ENCODE peak calls at places on chromosome 3, in ten cellular contexts. F, Y, H, N, E, K, D, C, S and G are unnamed samples.

GRCh38 chr3:43531835-43532234 is 90.0 kb downstream of the ANO10 start:
- DNase-seq in Y (peak), D (no peak), N (no peak), K (peak), F (no peak), E (no peak), S (no peak), H (no peak), C (no peak), G (no peak)

GRCh38 chr3:78878011-78878410 is 889.8 kb downstream of the ROBO1 start:
- DNase-seq in Y (no peak), H (no peak), N (no peak), S (no peak), E (no peak), D (no peak), K (no peak), F (no peak), C (no peak), G (no peak)

GRCh38 chr3:146375214-146375613 is 94.1 kb downstream of the PLSCR2 start:
- DNase-seq in E (no peak), N (no peak), H (no peak), C (no peak), F (no peak), D (no peak), Y (no peak), K (no peak), S (no peak), G (no peak)

GRCh38 chr3:46925585-46925934 is 48.0 kb downstream of the PTH1R start:
- DNase-seq in H (no peak), Y (no peak), C (no peak), F (peak), S (no peak), K (no peak), N (no peak), D (peak), E (peak), G (peak)

GRCh38 chr3:162628531-162628930 is 1131.9 kb downstream of the OTOL1 start:
- DNase-seq in S (no peak), D (no peak), E (no peak), H (no peak), K (no peak), N (no peak), F (no peak), Y (no peak), C (no peak), G (no peak)

GRCh38 chr3:123105201-123106189 is 38.7 kb downstream of the PDIA5 start:
- DNase-seq in H (no peak), E (no peak), K (no peak), F (no peak), Y (no peak), N (no peak), C (peak), S (no peak), D (no peak), G (no peak)

GRCh38 chr3:138767498-138768104 is 67.1 kb downstream of the PIK3CB start:
- DNase-seq in C (no peak), F (no peak), H (no peak), N (peak), Y (no peak), K (no peak), S (no peak), E (no peak), D (no peak), G (no peak)

GRCh38 chr3:172753125-172753524 is 2.6 kb downstream of the ECT2 start:
- DNase-seq in K (no peak), F (no peak), D (no peak), H (no peak), N (no peak), Y (no peak), C (no peak), E (no peak), S (no peak), G (no peak)

GRCh38 chr3:14383753-14384152 is 18.7 kb upstream of the SLC6A6 start:
- DNase-seq in F (no peak), D (no peak), K (no peak), E (no peak), H (no peak), N (no peak), C (no peak), S (no peak), Y (no peak), G (no peak)

GRCh38 chr3:121809249-121809648 is 25.6 kb downstream of the IQCB1 start:
- DNase-seq in F (no peak), N (no peak), H (no peak), E (no peak), D (no peak), Y (no peak), K (no peak), C (no peak), S (no peak), G (no peak)

GRCh38 chr3:14491396-14492190 is 48.5 kb downstream of the GRIP2 start:
- DNase-seq in N (no peak), S (no peak), K (no peak), E (no peak), F (no peak), C (no peak), Y (no peak), H (no peak), D (no peak), G (no peak)

GRCh38 chr3:31610700-31611275 is 78.1 kb downstream of the STT3B start:
- DNase-seq in E (no peak), D (no peak), H (no peak), N (no peak), K (peak), Y (peak), S (peak), F (no peak), C (no peak), G (no peak)

GRCh38 chr3:37740471-37740870 is 121.2 kb upstream of the CTDSPL start:
- DNase-seq in S (no peak), N (peak), H (no peak), D (no peak), F (no peak), Y (no peak), C (no peak), E (no peak), K (no peak), G (no peak)

GRCh38 chr3:186318135-186318534 is 43.9 kb downstream of the DGKG start:
- DNase-seq in S (no peak), N (no peak), K (no peak), Y (no peak), C (no peak), F (no peak), H (peak), E (no peak), D (no peak), G (no peak)

GRCh38 chr3:149401215-149401925 is 23.9 kb upstream of the TM4SF1 start:
- DNase-seq in N (no peak), F (no peak), Y (peak), E (no peak), S (peak), K (peak), H (no peak), C (no peak), D (no peak), G (no peak)

GRCh38 chr3:15495461-15496340 is 25.8 kb downstream of the COLQ start:
- DNase-seq in K (no peak), H (no peak), S (no peak), D (peak), C (no peak), N (no peak), E (no peak), Y (no peak), F (no peak), G (no peak)

GRCh38 chr3:13207975-13208705 is 134.9 kb upstream of the IQSEC1 start:
- DNase-seq in F (no peak), E (no peak), N (no peak), S (no peak), D (no peak), K (no peak), H (no peak), C (no peak), Y (no peak), G (peak)

GRCh38 chr3:35296533-35296932 is 342.8 kb upstream of the ARPP21 start:
- DNase-seq in E (no peak), Y (no peak), C (no peak), D (no peak), K (no peak), F (no peak), N (no peak), S (no peak), H (no peak), G (no peak)

GRCh38 chr3:132399054-132399929 is 18.0 kb upstream of the DNAJC13 start:
- DNase-seq in E (no peak), N (no peak), C (no peak), F (no peak), S (peak), K (peak), D (no peak), Y (peak), H (peak), G (no peak)

GRCh38 chr3:176939022-176939817 is 258.1 kb downstream of the TBL1XR1 start:
- DNase-seq in H (peak), D (peak), E (no peak), C (no peak), F (no peak), S (peak), N (no peak), Y (peak), K (peak), G (no peak)

GRCh38 chr3:50652709-50653108 is 22.0 kb upstream of the DOCK3 start:
- DNase-seq in C (peak), D (peak), S (no peak), E (peak), Y (peak), H (peak), F (peak), K (peak), N (no peak), G (no peak)

GRCh38 chr3:109835958-109836357 is 498.6 kb upstream of the DPPA4 start:
- DNase-seq in C (no peak), K (no peak), S (no peak), D (no peak), F (no peak), N (no peak), E (no peak), Y (no peak), H (no peak), G (no peak)

GRCh38 chr3:178967184-178967532 is 104.5 kb downstream of the ZMAT3 start:
- DNase-seq in S (no peak), H (no peak), C (no peak), F (no peak), N (no peak), D (no peak), E (peak), K (no peak), Y (no peak), G (no peak)
- H3K27ac ChIP-seq in S (no peak), H (no peak), C (no peak), F (no peak), N (no peak), D (peak), E (no peak), K (no peak), Y (no peak), G (no peak)

GRCh38 chr3:170179444-170179843 is 2.1 kb downstream of the PHC3 start:
- DNase-seq in D (no peak), S (no peak), E (no peak), K (no peak), Y (no peak), C (no peak), H (no peak), N (no peak), F (no peak), G (no peak)
- H3K4me3 ChIP-seq in D (no peak), S (peak), E (peak), K (peak), Y (peak), C (no peak), H (peak), N (peak), F (peak), G (peak)

GRCh38 chr3:169362261-169362660 is 301.3 kb downstream of the MECOM start:
- DNase-seq in N (no peak), K (peak), D (no peak), S (no peak), C (no peak), Y (no peak), F (no peak), E (peak), H (no peak), G (no peak)

GRCh38 chr3:169367016-169367415 is 296.5 kb downstream of the MECOM start:
- DNase-seq in C (no peak), S (no peak), E (no peak), Y (no peak), F (no peak), D (no peak), K (no peak), N (no peak), H (no peak), G (no peak)

GRCh38 chr3:169363318-169363717 is 300.2 kb downstream of the MECOM start:
- DNase-seq in K (no peak), N (no peak), E (no peak), C (no peak), D (no peak), S (no peak), H (no peak), F (no peak), Y (no peak), G (no peak)

GRCh38 chr3:169362872-169363271 is 300.6 kb downstream of the MECOM start:
- DNase-seq in N (no peak), S (no peak), C (no peak), E (no peak), K (no peak), D (no peak), H (no peak), Y (no peak), F (no peak), G (no peak)

DNA sequence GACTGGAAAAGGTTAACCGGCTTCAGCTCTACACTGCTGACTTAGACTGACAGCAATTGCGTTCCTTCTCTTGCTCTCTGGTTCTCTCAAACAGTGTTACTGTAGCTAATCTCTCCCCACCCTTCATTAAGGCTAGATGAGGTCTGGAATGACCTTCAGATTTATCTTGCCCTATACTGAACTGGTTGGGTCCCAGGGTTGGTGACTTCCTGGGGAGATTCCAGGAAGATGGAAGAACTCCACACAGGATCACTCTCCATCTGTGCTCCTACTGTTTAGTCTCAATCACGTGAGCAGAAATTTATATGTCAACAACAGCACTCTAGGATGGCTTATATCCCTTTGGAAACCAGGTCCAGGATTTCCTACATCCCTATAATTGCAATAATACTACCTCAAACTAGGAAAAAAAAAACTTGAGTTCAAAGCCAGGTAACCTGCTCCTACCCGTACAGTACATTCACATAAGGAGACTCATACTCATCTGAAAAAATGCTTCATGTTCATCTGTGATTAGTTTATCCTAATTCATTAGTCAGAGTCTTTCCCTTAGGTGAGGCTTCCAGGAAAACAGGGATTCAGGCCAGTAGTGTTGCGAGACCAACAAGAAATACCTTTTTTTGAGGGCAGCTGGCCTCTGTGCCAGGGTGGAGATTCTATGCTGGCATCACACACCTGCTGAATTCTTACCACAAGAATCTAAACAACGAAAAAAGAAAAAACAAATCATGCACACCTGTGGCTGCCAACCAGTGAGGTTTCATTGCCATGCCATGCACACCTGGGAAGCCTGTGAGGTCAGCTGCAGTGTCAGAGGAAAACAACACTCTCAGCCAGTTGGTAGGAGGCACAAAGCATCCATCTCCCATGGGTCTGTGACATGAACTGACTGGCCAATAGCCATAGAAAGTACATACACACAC is 297.3 kb downstream of the MECOM start:
- DNase-seq in C (no peak), F (no peak), S (no peak), H (no peak), N (no peak), D (no peak), K (no peak), Y (no peak), E (no peak), G (no peak)
- H3K27ac ChIP-seq in C (no peak), F (no peak), S (no peak), H (no peak), N (no peak), D (no peak), K (no peak), Y (no peak), E (no peak), G (no peak)

DNA sequence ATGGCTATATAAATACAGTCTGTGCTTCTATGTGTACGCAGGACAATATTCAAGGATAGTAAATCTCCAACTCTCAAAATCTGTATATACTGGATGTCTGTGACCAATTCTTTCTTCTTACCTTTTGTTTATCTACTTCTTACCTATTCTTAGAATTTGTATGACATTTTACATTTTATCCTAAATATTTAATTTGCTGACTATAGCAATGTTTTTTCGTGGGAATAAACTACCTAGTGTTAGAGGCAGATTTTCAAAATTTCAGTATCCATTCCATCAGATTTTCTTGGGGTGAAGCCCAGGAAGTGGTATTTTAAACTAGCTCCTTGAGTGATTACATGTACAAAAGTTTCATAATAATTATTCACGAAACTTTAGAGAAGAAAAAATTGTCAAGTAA is 334.5 kb upstream of the BCHE start:
- DNase-seq in E (no peak), C (no peak), Y (no peak), F (no peak), D (no peak), H (no peak), N (no peak), S (no peak), K (no peak), G (no peak)
- H3K4me3 ChIP-seq in E (no peak), C (no peak), Y (no peak), F (no peak), D (no peak), H (no peak), N (no peak), S (no peak), K (no peak), G (no peak)